ENCODE peak calls at places on chromosomes 2 and 18, in ten cellular contexts. C is NCI-H2171, Z is HFFc6, J is A549, G is pulmonary artery endothelial cell, D is iris pigment epithelial cell, O is NCI-H1092, U is progenitor cell of endocrine pancreas, H is mesenteric fat pad, R is fibroblast of lung. N is an unnamed sample.

GRCh38 chr2:215397632-215398341 is 38.1 kb downstream of the FN1 start:
- DNase-seq in U (no peak), C (no peak), D (peak), H (no peak), Z (no peak), G (no peak), R (peak), O (no peak), J (no peak), N (no peak)

GRCh38 chr2:218030409-218031195 is 27.8 kb upstream of the TNS1 start:
- DNase-seq in H (peak), U (no peak), G (no peak), C (no peak), D (no peak), J (no peak), O (no peak), Z (no peak), R (no peak), N (peak)

GRCh38 chr2:33488715-33489540 is 12.5 kb downstream of the RASGRP3 start:
- DNase-seq in R (no peak), Z (no peak), H (no peak), J (no peak), D (no peak), O (no peak), C (no peak), U (no peak), G (no peak), N (no peak)

GRCh38 chr2:219010162-219010756 is 17.0 kb upstream of the CRYBA2 start:
- DNase-seq in H (no peak), D (no peak), C (peak), G (no peak), U (no peak), R (no peak), J (peak), O (no peak), Z (peak), N (no peak)

GRCh38 chr2:70393881-70394280 is 92.0 kb upstream of the FAM136A start:
- DNase-seq in H (no peak), D (no peak), J (no peak), Z (no peak), C (no peak), U (no peak), G (no peak), R (no peak), O (no peak), N (no peak)

GRCh38 chr2:128645631-128646030 is 327.0 kb upstream of the HS6ST1 start:
- DNase-seq in O (no peak), J (no peak), U (peak), C (no peak), R (no peak), Z (no peak), G (no peak), H (peak), D (no peak), N (no peak)

GRCh38 chr2:151637284-151637781 is 96.9 kb downstream of the NEB start:
- DNase-seq in G (peak), R (peak), D (no peak), H (no peak), C (no peak), Z (no peak), J (no peak), O (no peak), U (no peak), N (no peak)

GRCh38 chr2:233814436-233814835 is 36.3 kb downstream of the MROH2A start:
- DNase-seq in C (no peak), R (no peak), G (no peak), D (no peak), U (no peak), O (no peak), H (peak), Z (no peak), J (no peak), N (peak)

GRCh38 chr2:118224888-118225264 is 136.6 kb downstream of the INSIG2 start:
- DNase-seq in J (no peak), D (no peak), H (no peak), U (no peak), O (no peak), Z (no peak), R (no peak), G (no peak), C (no peak), N (no peak)

GRCh38 chr2:119228964-119229363 is 5.3 kb downstream of the STEAP3 start:
- DNase-seq in Z (no peak), G (no peak), O (no peak), R (no peak), J (no peak), U (no peak), D (no peak), H (no peak), C (no peak), N (no peak)

GRCh38 chr2:159817278-159817677 is 19.3 kb upstream of the CD302 start:
- DNase-seq in U (no peak), R (no peak), Z (no peak), H (no peak), D (no peak), J (no peak), O (no peak), C (no peak), G (no peak), N (no peak)

GRCh38 chr2:177772529-177772928 is 300.0 kb downstream of the PDE11A start:
- DNase-seq in H (no peak), D (peak), C (no peak), R (peak), J (no peak), U (no peak), Z (peak), G (no peak), O (no peak), N (no peak)

GRCh38 chr2:34012728-34013302 is 413.7 kb upstream of the FAM98A start:
- DNase-seq in U (peak), J (peak), Z (peak), C (peak), O (no peak), R (peak), H (no peak), D (peak), G (no peak), N (no peak)

GRCh38 chr2:71801969-71802368 is 345.7 kb downstream of the CYP26B1 start:
- DNase-seq in Z (peak), J (peak), U (peak), H (peak), O (no peak), G (peak), C (no peak), R (peak), D (peak), N (peak)

GRCh38 chr2:11617527-11617926 is 52.5 kb downstream of the NTSR2 start:
- DNase-seq in G (no peak), O (no peak), R (no peak), Z (no peak), J (no peak), U (no peak), H (no peak), C (no peak), D (no peak), N (no peak)

GRCh38 chr2:75303227-75303626 is 103.9 kb upstream of the TACR1 start:
- DNase-seq in H (no peak), Z (no peak), C (no peak), O (no peak), R (no peak), G (no peak), U (no peak), J (no peak), D (no peak), N (no peak)

GRCh38 chr2:47904903-47905453 is 1.3 kb downstream of the FBXO11 start:
- DNase-seq in Z (no peak), D (peak), C (peak), O (peak), U (peak), H (no peak), J (peak), G (no peak), R (no peak), N (no peak)

GRCh38 chr18:2854871-2855270 is 8.1 kb downstream of the EMILIN2 start:
- DNase-seq in J (no peak), H (no peak), Z (no peak), G (no peak), C (no peak), O (no peak), U (no peak), R (peak), D (no peak), N (no peak)

GRCh38 chr2:19027621-19028020 is 330.8 kb downstream of the OSR1 start:
- DNase-seq in C (no peak), D (no peak), G (no peak), R (no peak), H (no peak), O (no peak), Z (no peak), J (no peak), U (no peak), N (no peak)

GRCh38 chr18:43396266-43396665 is 119.0 kb upstream of the SYT4 start:
- DNase-seq in U (no peak), C (peak), J (no peak), D (peak), Z (peak), R (peak), H (no peak), O (no peak), G (no peak), N (no peak)

GRCh38 chr2:225512873-225513580 is 113.5 kb downstream of the NYAP2 start:
- DNase-seq in G (no peak), R (peak), J (no peak), Z (peak), D (peak), U (no peak), O (no peak), C (no peak), H (no peak), N (no peak)

GRCh38 chr2:201984800-201985525 is 48.7 kb upstream of the FZD7 start:
- DNase-seq in Z (no peak), C (no peak), H (no peak), G (no peak), J (no peak), U (no peak), D (no peak), R (no peak), O (peak), N (no peak)

GRCh38 chr2:113390133-113390849 is 47.2 kb upstream of the ZNG1B start:
- DNase-seq in D (peak), O (no peak), H (no peak), G (peak), Z (peak), R (peak), C (no peak), J (peak), U (peak), N (no peak)

GRCh38 chr2:74009577-74009976 is 24.9 kb downstream of the TET3 start:
- DNase-seq in C (no peak), Z (no peak), J (no peak), D (no peak), G (no peak), U (no peak), O (no peak), H (no peak), R (no peak), N (no peak)

GRCh38 chr2:21047161-21048009 is 3.5 kb upstream of the APOB start:
- DNase-seq in O (no peak), Z (no peak), R (peak), H (no peak), J (no peak), C (no peak), G (no peak), D (peak), U (no peak), N (peak)

GRCh38 chr2:195848119-195848899 is 191.3 kb downstream of the SLC39A10 start:
- DNase-seq in J (no peak), O (no peak), U (no peak), H (no peak), C (peak), Z (no peak), D (no peak), G (no peak), R (no peak), N (no peak)